ENCODE peak calls at places on chromosomes 11 and 22, in six cellular contexts. Z is COR-L47; H is tibial nerve; K is DMS79 treated with DMSO at 0.1 percent for 48 hours; O is T47D; A is CD4-positive, CD25-positive, alpha-beta regulatory T cell. F is an unnamed sample.
A peak's percentile ranks its signal among the peaks of the same experiment; 100 is the strongest.

GRCh38 chr22:41479671-41480396 is 10.9 kb downstream of the ACO2 start:
- DNase-seq in Z (peak; percentile 30), H (no peak), K (no peak), O (no peak), A (no peak), F (no peak)

GRCh38 chr11:12150831-12151382 is 40.5 kb downstream of the MICAL2 start:
- DNase-seq in Z (no peak), H (no peak), K (peak; percentile 65), O (no peak), A (no peak), F (no peak)

GRCh38 chr11:1473786-1474185 is 12.8 kb downstream of the MOB2 start:
- DNase-seq in Z (no peak), H (no peak), K (no peak), O (no peak), A (no peak), F (no peak)

GRCh38 chr11:10743354-10744035 is 7.6 kb upstream of the CTR9 start:
- DNase-seq in Z (no peak), H (no peak), K (no peak), O (no peak), A (peak; percentile 11), F (no peak)

GRCh38 chr22:19986410-19987341 is 29.9 kb downstream of the ARVCF start:
- DNase-seq in Z (peak; percentile 61), H (peak; percentile 59), K (peak; percentile 56), O (peak; percentile 81), A (peak; percentile 39), F (peak; percentile 91)

GRCh38 chr11:123054301-123055065 is 7.5 kb downstream of the HSPA8 start:
- DNase-seq in Z (peak; percentile 79), H (peak; percentile 37), K (peak; percentile 93), O (peak; percentile 67), A (peak; percentile 75), F (peak; percentile 47)

GRCh38 chr11:99208813-99209212 is 188.1 kb downstream of the CNTN5 start:
- DNase-seq in Z (no peak), H (no peak), K (no peak), O (no peak), A (no peak), F (no peak)

GRCh38 chr11:60563553-60564235 is 48.5 kb downstream of the MS4A13 start:
- DNase-seq in Z (no peak), H (no peak), K (no peak), O (no peak), A (no peak), F (no peak)

GRCh38 chr11:112760378-112761060 is 200.7 kb upstream of the NCAM1 start:
- DNase-seq in Z (no peak), H (no peak), K (no peak), O (no peak), A (no peak), F (no peak)

GRCh38 chr11:12157241-12157661 is 46.9 kb downstream of the MICAL2 start:
- DNase-seq in Z (no peak), H (no peak), K (no peak), O (no peak), A (no peak), F (no peak)

GRCh38 chr11:6391548-6392134 is 1.4 kb downstream of the SMPD1 start:
- DNase-seq in Z (peak; percentile 72), H (no peak), K (no peak), O (no peak), A (no peak), F (no peak)

GRCh38 chr22:39917776-39918493 is 17.1 kb downstream of the GRAP2 start:
- DNase-seq in Z (no peak), H (peak; percentile 53), K (peak; percentile 47), O (no peak), A (no peak), F (no peak)

GRCh38 chr11:19903620-19904069 is 191.0 kb downstream of the NAV2 start:
- DNase-seq in Z (peak; percentile 60), H (peak; percentile 86), K (peak; percentile 77), O (peak; percentile 33), A (peak; percentile 3), F (peak; percentile 24)

GRCh38 chr22:37860796-37861421 is 11.7 kb downstream of the EIF3L start:
- DNase-seq in Z (no peak), H (no peak), K (no peak), O (no peak), A (no peak), F (no peak)

GRCh38 chr22:42358643-42359558 is 73.3 kb downstream of the NFAM1 start:
- DNase-seq in Z (no peak), H (no peak), K (no peak), O (no peak), A (no peak), F (no peak)

GRCh38 chr11:68216171-68216938 is 3.3 kb upstream of the KMT5B start:
- DNase-seq in Z (no peak), H (no peak), K (no peak), O (peak; percentile 55), A (no peak), F (no peak)

GRCh38 chr11:74464746-74465145 is 2.6 kb downstream of the KCNE3 start:
- DNase-seq in Z (no peak), H (no peak), K (no peak), O (no peak), A (no peak), F (no peak)

GRCh38 chr11:44823920-44824704 is 97.3 kb downstream of the TSPAN18 start:
- DNase-seq in Z (no peak), H (no peak), K (no peak), O (no peak), A (no peak), F (no peak)

GRCh38 chr22:40346178-40347064 is at the start of gene ADSL:
- DNase-seq in Z (peak; percentile 80), H (peak; percentile 81), K (peak; percentile 28), O (peak; percentile 66), A (peak; percentile 83), F (peak; percentile 73)

GRCh38 chr11:134332189-134332631 is 422 bp downstream of the GLB1L2 start:
- DNase-seq in Z (peak; percentile 34), H (no peak), K (no peak), O (no peak), A (no peak), F (peak; percentile 65)

GRCh38 chr22:32444068-32444467 is 20.2 kb downstream of the BPIFC start:
- DNase-seq in Z (peak; percentile 37), H (no peak), K (no peak), O (peak; percentile 28), A (no peak), F (peak; percentile 19)

GRCh38 chr11:76654980-76655379 is 15.6 kb downstream of the LRRC32 start:
- DNase-seq in Z (no peak), H (no peak), K (no peak), O (no peak), A (no peak), F (no peak)

GRCh38 chr11:128565881-128566280 is 21.5 kb downstream of the ETS1 start:
- DNase-seq in Z (no peak), H (no peak), K (no peak), O (no peak), A (no peak), F (no peak)

GRCh38 chr22:37640591-37641250 is 1.3 kb downstream of the SH3BP1 start:
- DNase-seq in Z (no peak), H (no peak), K (no peak), O (no peak), A (no peak), F (no peak)

GRCh38 chr22:42364641-42365336 is 67.4 kb downstream of the NFAM1 start:
- DNase-seq in Z (no peak), H (peak; percentile 54), K (peak; percentile 29), O (no peak), A (no peak), F (no peak)

GRCh38 chr11:11148104-11148509 is 204.9 kb downstream of the CSNK2A3 start:
- DNase-seq in Z (no peak), H (peak; percentile 63), K (no peak), O (peak; percentile 39), A (no peak), F (no peak)

GRCh38 chr11:57359896-57360690 is 20.9 kb downstream of the PRG3 start:
- DNase-seq in Z (no peak), H (no peak), K (no peak), O (no peak), A (no peak), F (no peak)

GRCh38 chr11:86459682-86460460 is 85.2 kb downstream of the CCDC81 start:
- DNase-seq in Z (no peak), H (peak; percentile 44), K (peak; percentile 74), O (peak; percentile 19), A (no peak), F (peak; percentile 80)

GRCh38 chr11:121643530-121644512 is 191.1 kb upstream of the SORL1-AS1 start:
- DNase-seq in Z (no peak), H (no peak), K (no peak), O (no peak), A (no peak), F (no peak)

F was measured in 8988T.